ENCODE peak calls at places on chromosome 6, in seven cellular contexts. S is cardiac fibroblast, Z is endothelial cell, T is stomach, D is GM12865, W is pancreas, M is fibroblast of lung. N is an unnamed sample.

GRCh38 chr6:169251371-169251802 is 2.3 kb downstream of the THBS2 start:
- DNase-seq in S (no peak), Z (no peak), T (peak), D (no peak), W (no peak), M (peak), N (no peak)

GRCh38 chr6:32982084-32982701 is 13.8 kb downstream of the BRD2 start:
- DNase-seq in S (peak), Z (no peak), T (no peak), D (peak), W (no peak), M (no peak), N (no peak)

GRCh38 chr6:3898270-3898994 is 49.3 kb downstream of the FAM50B start:
- DNase-seq in S (no peak), Z (no peak), T (no peak), D (no peak), W (no peak), M (no peak), N (no peak)

GRCh38 chr6:144350176-144350575 is 65.0 kb downstream of the UTRN start:
- DNase-seq in S (no peak), Z (no peak), T (no peak), D (peak), W (no peak), M (no peak), N (no peak)

GRCh38 chr6:70124882-70125535 is 177.9 kb downstream of the COL9A1 start:
- DNase-seq in S (peak), Z (no peak), T (no peak), D (no peak), W (no peak), M (peak), N (peak)

GRCh38 chr6:4693158-4693557 is 83.0 kb upstream of the CDYL start:
- DNase-seq in S (no peak), Z (no peak), T (no peak), D (no peak), W (no peak), M (peak), N (no peak)

GRCh38 chr6:144718431-144718830 is 433.3 kb downstream of the UTRN start:
- DNase-seq in S (peak), Z (no peak), T (no peak), D (no peak), W (no peak), M (no peak), N (no peak)

GRCh38 chr6:127146935-127147334 is 28.5 kb downstream of the RSPO3 start:
- DNase-seq in S (peak), Z (peak), T (no peak), D (no peak), W (no peak), M (peak), N (peak)

GRCh38 chr6:83378621-83379388 is 52.0 kb downstream of the ME1 start:
- DNase-seq in S (peak), Z (no peak), T (no peak), D (no peak), W (no peak), M (peak), N (peak)

GRCh38 chr6:43187821-43188220 is 5.8 kb downstream of the CUL9 start:
- DNase-seq in S (no peak), Z (no peak), T (no peak), D (no peak), W (no peak), M (no peak), N (no peak)

GRCh38 chr6:70166088-70166958 is 136.6 kb downstream of the COL9A1 start:
- DNase-seq in S (peak), Z (peak), T (peak), D (peak), W (peak), M (peak), N (peak)

GRCh38 chr6:84768442-84769174 is 4.2 kb upstream of the TBX18 start:
- DNase-seq in S (peak), Z (peak), T (no peak), D (no peak), W (no peak), M (no peak), N (peak)

GRCh38 chr6:140729521-140729920 is 1355.1 kb upstream of the CITED2 start:
- DNase-seq in S (no peak), Z (no peak), T (no peak), D (no peak), W (no peak), M (no peak), N (no peak)

GRCh38 chr6:80148220-80148619 is 41.7 kb downstream of the BCKDHB start:
- DNase-seq in S (no peak), Z (no peak), T (no peak), D (no peak), W (no peak), M (no peak), N (no peak)

GRCh38 chr6:38110407-38111025 is 291.0 kb downstream of the ZFAND3 start:
- DNase-seq in S (no peak), Z (no peak), T (no peak), D (no peak), W (no peak), M (peak), N (peak)

GRCh38 chr6:18835976-18836375 is 448.8 kb downstream of the RNF144B start:
- DNase-seq in S (no peak), Z (no peak), T (no peak), D (no peak), W (no peak), M (no peak), N (no peak)

GRCh38 chr6:147141690-147142308 is 62.4 kb upstream of the STXBP5 start:
- DNase-seq in S (peak), Z (no peak), T (no peak), D (no peak), W (no peak), M (peak), N (peak)

GRCh38 chr6:149563203-149563927 is 2.8 kb upstream of the GINM1 start:
- DNase-seq in S (peak), Z (no peak), T (no peak), D (no peak), W (no peak), M (peak), N (peak)

GRCh38 chr6:149559389-149559788 is 6.8 kb upstream of the GINM1 start:
- DNase-seq in S (no peak), Z (no peak), T (no peak), D (no peak), W (no peak), M (no peak), N (no peak)

GRCh38 chr6:149563928-149564325 is 2.2 kb upstream of the GINM1 start:
- DNase-seq in S (no peak), Z (no peak), T (no peak), D (no peak), W (no peak), M (no peak), N (no peak)

GRCh38 chr6:149558029-149558428 is 8.1 kb upstream of the GINM1 start:
- DNase-seq in S (no peak), Z (no peak), T (no peak), D (no peak), W (no peak), M (no peak), N (no peak)

DNA sequence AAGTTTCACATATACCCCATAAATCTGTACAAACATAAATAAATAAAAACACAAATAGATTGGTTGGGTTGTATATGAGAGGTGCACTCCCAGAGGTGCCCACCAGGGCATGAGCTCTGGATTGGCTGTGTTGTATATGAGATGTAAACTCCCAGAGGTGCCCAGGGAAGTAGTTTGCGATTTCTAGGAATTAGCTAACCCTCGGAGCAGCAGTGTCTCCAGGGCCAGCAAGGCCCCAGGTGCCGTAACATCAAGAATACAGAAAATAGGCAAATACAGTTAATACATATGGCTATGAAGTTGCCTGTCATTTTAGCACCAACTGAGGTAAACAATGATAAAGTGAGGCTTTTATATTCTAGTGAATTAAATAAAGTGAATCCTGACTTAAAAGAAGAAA is 5.4 kb upstream of the GINM1 start:
- DNase-seq in S (peak), Z (peak), T (no peak), D (peak), W (no peak), M (no peak), N (peak)
- TF ChIP-seq CTCF in S (peak), Z (peak), T (no peak), D (peak), W (peak), M (peak), N (peak)

GRCh38 chr6:50610562-50610961 is 102.8 kb upstream of the TFAP2D start:
- DNase-seq in S (no peak), Z (no peak), T (no peak), D (no peak), W (no peak), M (peak), N (no peak)
- TF ChIP-seq CTCF in S (no peak), Z (peak), T (no peak), D (no peak), W (no peak), M (peak), N (no peak)

DNA sequence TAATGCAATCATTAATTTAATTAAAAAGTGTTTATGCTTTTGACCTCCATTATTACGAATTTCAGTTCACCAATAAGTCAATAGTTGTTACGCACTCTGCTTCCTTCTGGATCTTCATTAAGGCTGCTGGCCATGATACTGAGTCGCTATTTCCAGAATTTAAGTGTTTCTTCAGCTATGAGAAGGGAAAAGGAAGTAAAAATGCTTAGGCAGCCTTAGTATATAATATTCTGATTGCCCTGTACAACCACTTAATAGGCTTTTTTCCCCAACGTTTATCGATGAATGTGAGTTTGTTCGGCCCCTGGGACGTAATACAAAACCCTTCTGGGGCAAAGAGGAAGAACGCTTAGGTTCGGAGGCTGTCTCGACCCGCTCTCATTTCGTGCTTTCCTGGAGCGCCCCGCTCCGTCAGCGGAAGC is 644 bp downstream of the OARD1 start:
- DNase-seq in S (no peak), Z (peak), T (no peak), D (peak), W (no peak), M (no peak), N (no peak)
- TF ChIP-seq CTCF in S (peak), Z (no peak), T (no peak), D (no peak), W (no peak), M (peak), N (peak)

DNA sequence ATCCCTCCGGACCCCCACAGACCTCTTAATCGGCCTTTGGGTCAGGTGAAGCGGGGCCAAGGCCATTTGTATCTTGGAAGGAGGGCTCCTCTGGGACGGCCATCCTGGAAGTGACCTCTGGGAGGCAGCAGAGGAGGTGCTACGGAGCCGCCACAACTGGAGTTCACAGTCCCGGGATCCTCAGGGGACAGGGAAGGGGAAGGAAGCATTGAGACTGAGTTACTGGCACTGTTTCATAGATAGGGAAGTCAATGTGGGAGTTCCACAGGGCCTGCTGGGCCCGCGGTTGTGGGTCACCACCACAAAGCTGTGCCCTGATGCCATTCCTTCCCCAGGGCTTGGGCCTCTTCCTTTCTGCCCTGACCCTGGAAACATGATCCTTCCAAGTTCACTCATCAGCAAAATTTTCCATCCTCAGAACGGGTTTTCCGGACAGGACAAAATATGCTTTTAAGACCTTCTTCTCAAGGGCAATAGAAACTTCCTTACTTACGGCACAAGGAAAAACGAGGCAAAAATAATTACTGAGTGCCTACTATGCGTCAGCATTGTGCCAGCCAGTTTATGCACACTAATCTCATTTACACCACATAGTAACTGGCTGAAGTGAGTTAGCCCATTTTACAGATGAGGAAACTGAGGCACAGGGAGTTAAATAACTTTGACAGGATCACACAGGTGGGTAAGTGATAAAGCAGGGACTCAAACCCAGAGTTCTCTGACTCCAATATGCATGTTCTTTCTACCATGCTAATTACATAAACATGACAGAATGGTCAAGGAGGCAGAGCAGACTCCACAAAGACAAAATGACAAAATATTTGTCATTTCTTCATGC is 143.8 kb downstream of the UNC5CL start:
- DNase-seq in S (peak), Z (peak), T (peak), D (no peak), W (peak), M (peak), N (peak)
- TF ChIP-seq CTCF in S (peak), Z (peak), T (no peak), D (no peak), W (peak), M (peak), N (peak)

N was measured in fibroblast of pulmonary artery.